ENCODE peak calls at places on chromosome 1, in six cellular contexts. I, J, T, A, Z and V are unnamed samples.

GRCh38 chr1:202599669-202600431 is 110.4 kb downstream of the SYT2 start:
- DNase-seq in A (peak), J (peak), I (peak), T (peak), Z (peak), V (no peak)

GRCh38 chr1:167043752-167044488 is 46.3 kb downstream of the GPA33 start:
- DNase-seq in J (peak), T (no peak), Z (peak), A (peak), I (peak), V (no peak)

GRCh38 chr1:96234299-96234698 is 487.3 kb upstream of the PTBP2 start:
- DNase-seq in T (no peak), J (no peak), A (peak), Z (peak), I (peak), V (no peak)

GRCh38 chr1:161096514-161096913 is 1.6 kb upstream of the KLHDC9 start:
- DNase-seq in Z (no peak), J (no peak), T (no peak), I (no peak), A (no peak), V (no peak)

GRCh38 chr1:173049327-173049639 is 1.5 kb downstream of the TNFSF18 start:
- DNase-seq in A (no peak), I (no peak), J (no peak), T (no peak), Z (no peak), V (no peak)

GRCh38 chr1:219555031-219555667 is 57.8 kb downstream of the ZC3H11B start:
- DNase-seq in A (no peak), I (peak), J (no peak), Z (no peak), T (no peak), V (no peak)

GRCh38 chr1:37498872-37499617 is 15.5 kb downstream of the MEAF6 start:
- DNase-seq in T (no peak), Z (peak), A (no peak), I (no peak), J (no peak), V (no peak)

GRCh38 chr1:115539061-115539460 is 102.7 kb upstream of the VANGL1 start:
- DNase-seq in T (no peak), I (no peak), J (no peak), A (no peak), Z (no peak), V (no peak)

GRCh38 chr1:170114916-170115315 is 30.8 kb upstream of the NTMT2 start:
- DNase-seq in Z (no peak), J (no peak), T (no peak), A (no peak), I (no peak), V (no peak)

GRCh38 chr1:31703431-31704260 is at the start of gene COL16A1:
- DNase-seq in A (peak), J (no peak), Z (peak), I (no peak), T (peak), V (peak)

GRCh38 chr1:196660912-196661311 is 9.1 kb downstream of the CFH start:
- DNase-seq in T (no peak), I (peak), A (no peak), Z (no peak), J (no peak), V (no peak)
- H3K4me3 ChIP-seq in T (no peak), I (peak), A (no peak), Z (peak), J (peak), V (no peak)

DNA sequence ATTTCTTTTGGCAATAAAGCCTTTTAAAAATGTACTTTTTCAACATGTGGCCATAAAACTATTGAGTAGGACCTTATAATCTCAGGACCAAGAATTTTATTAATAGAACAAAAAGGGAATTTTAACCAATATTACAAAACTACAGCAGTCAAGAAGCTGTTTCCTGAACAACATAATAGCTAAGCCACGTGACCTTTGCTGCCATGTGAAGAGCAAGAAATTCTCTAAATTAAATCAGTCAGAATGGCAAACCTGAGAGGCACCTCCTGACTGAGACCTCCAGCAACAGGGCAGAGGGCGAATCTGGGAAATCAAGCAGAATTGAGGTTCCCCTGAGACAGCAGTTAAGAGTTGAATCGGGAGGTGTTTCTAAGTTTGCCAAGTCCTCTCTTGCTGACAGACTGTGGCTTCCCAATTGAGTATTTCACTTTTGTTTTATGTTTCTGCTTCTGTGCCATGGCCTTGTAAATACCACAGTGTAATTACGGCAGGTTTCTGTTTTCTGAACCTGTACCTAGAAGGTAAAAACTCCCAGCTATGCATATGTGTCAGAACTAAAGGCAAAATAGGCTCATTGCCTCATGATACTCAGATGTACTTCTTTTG is 358.4 kb downstream of the NTNG1 start:
- DNase-seq in Z (no peak), A (no peak), J (no peak), T (no peak), I (no peak), V (no peak)
- TF ChIP-seq EP300 in Z (no peak), A (no peak), J (no peak), T (no peak), I (no peak), V (no peak)

DNA sequence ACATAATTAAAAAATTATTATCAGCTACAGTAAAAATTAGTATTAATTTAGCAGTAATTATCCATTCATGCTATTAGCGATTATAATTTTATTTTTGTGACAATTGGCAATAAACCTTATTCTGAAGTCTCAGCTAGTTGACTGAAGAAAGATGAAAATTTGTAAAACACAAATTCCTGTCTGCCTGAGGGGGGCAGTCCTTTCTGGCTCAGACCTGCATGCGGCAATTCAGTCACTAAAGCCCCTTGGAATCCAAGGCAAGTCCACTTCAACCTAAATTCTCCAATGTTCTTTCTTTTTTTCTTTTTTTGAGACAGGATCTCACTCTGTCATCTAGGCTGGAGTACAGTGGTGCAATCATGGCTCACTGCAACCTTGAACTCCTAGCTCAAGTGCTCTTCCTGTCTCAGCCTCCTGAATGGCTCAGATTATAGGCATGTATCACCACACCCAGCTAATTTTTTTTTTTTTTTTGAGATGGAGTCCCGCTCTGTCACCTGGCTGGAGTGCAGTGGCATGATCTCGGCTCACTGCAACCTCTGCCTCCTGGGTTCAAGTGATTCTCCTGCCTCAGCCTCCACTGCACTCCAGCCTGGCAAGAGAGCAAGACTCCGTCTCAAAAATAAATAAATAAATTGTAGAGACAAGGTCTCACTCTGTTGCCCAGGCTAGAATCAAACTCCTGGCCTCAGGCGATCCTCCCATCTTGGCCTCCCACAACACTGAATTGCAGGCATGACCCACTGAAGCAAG is 24.1 kb upstream of the ITPKB start:
- DNase-seq in Z (no peak), A (no peak), T (no peak), I (no peak), J (no peak), V (no peak)
- TF ChIP-seq CTCF in Z (no peak), A (no peak), T (no peak), I (no peak), J (no peak), V (no peak)

GRCh38 chr1:53579221-53580008 is 120.2 kb downstream of the DMRTB1 start:
- DNase-seq in J (no peak), I (no peak), A (no peak), Z (no peak), T (no peak), V (peak)

GRCh38 chr1:53580739-53581475 is 121.7 kb downstream of the DMRTB1 start:
- DNase-seq in Z (no peak), J (no peak), I (no peak), T (no peak), A (no peak), V (peak)

GRCh38 chr1:53581476-53581875 is 122.3 kb downstream of the DMRTB1 start:
- DNase-seq in I (no peak), J (no peak), Z (no peak), T (no peak), A (no peak), V (no peak)

GRCh38 chr1:53578358-53578757 is 119.2 kb downstream of the DMRTB1 start:
- DNase-seq in Z (no peak), J (no peak), I (no peak), A (no peak), T (no peak), V (no peak)

DNA sequence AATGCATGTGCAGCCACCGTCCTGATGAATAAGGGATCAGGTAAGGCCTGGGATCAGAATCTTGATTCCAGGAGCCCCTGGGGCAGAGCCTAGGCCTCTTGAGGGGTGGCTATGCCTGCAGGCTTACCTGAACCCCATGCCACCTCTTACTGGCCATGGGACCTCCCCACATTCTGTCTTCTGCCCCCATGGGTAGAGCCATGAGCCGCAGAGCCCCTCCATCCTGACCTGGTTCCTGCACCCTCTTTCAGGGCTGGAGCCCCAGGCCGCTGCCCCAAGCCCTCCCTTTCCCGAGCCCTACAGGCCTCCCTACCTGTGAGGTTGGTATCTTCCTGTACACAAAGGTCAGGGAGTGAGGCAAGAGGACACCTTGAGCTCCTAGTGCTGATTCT is 120.8 kb downstream of the DMRTB1 start:
- DNase-seq in T (no peak), J (no peak), I (no peak), Z (no peak), A (no peak), V (peak)
- H3K4me3 ChIP-seq in T (no peak), J (no peak), I (no peak), Z (no peak), A (no peak), V (no peak)